ENCODE peak calls at places on chromosome 13, in nine cellular contexts. Z, E, A, P, L, M, R, T and U are unnamed samples. For H3K36me3, the result is how much of the 10 kb centered on the place peaks cover.

GRCh38 chr13:46521486-46521885 is 31.5 kb upstream of the LRCH1 start:
- DNase-seq in Z (no peak), M (no peak), E (no peak), A (no peak), P (no peak), R (no peak), T (no peak), L (no peak), U (no peak)

GRCh38 chr13:87535911-87536310 is 135.3 kb upstream of the SLITRK5 start:
- DNase-seq in E (no peak), T (no peak), M (no peak), L (no peak), A (no peak), P (no peak), R (no peak), Z (no peak), U (no peak)

GRCh38 chr13:61664821-61665705 is 249.4 kb upstream of the PCDH20 start:
- DNase-seq in T (no peak), Z (peak), E (no peak), M (peak), R (peak), A (no peak), P (no peak), L (no peak), U (no peak)

GRCh38 chr13:49307365-49307764 is 59.6 kb downstream of the CDADC1 start:
- DNase-seq in Z (no peak), L (no peak), P (no peak), M (no peak), A (no peak), R (no peak), E (no peak), T (no peak), U (peak)

GRCh38 chr13:76271728-76272232 is 614.4 kb downstream of the KCTD12 start:
- DNase-seq in E (no peak), T (no peak), Z (no peak), L (no peak), A (no peak), P (no peak), R (no peak), M (no peak), U (no peak)

GRCh38 chr13:98547455-98547854 is 29.5 kb downstream of the STK24 start:
- DNase-seq in Z (no peak), P (no peak), T (no peak), E (no peak), M (no peak), R (no peak), L (no peak), A (no peak), U (no peak)

GRCh38 chr13:25732146-25732865 is 319.5 kb downstream of the SHISA2 start:
- DNase-seq in A (no peak), Z (no peak), E (no peak), M (no peak), T (no peak), P (no peak), L (no peak), R (peak), U (no peak)

GRCh38 chr13:64758520-64758919 is 2471.6 kb downstream of the PCDH9 start:
- DNase-seq in P (no peak), M (peak), Z (no peak), E (no peak), T (no peak), L (no peak), R (peak), A (no peak), U (no peak)

GRCh38 chr13:90868321-90868920 is 479.1 kb upstream of the MIR17HG start:
- DNase-seq in A (no peak), R (peak), Z (no peak), L (no peak), M (no peak), T (no peak), P (peak), E (no peak), U (peak)

GRCh38 chr13:39036212-39036611 is 1.7 kb downstream of the PROSER1 start:
- DNase-seq in M (no peak), P (peak), T (no peak), L (no peak), R (peak), A (no peak), E (no peak), Z (no peak), U (no peak)

GRCh38 chr13:66347718-66348117 is 882.4 kb downstream of the PCDH9 start:
- DNase-seq in L (no peak), T (no peak), R (peak), E (no peak), A (no peak), Z (no peak), M (no peak), P (peak), U (no peak)

GRCh38 chr13:45737571-45738002 is 35.5 kb downstream of the CBY2 start:
- DNase-seq in T (no peak), R (no peak), Z (no peak), M (peak), A (no peak), L (no peak), P (no peak), E (no peak), U (no peak)

GRCh38 chr13:78147905-78148304 is 229.3 kb upstream of the EDNRB start:
- DNase-seq in T (no peak), M (no peak), Z (no peak), A (no peak), R (peak), P (no peak), L (no peak), E (no peak), U (no peak)

GRCh38 chr13:37143901-37144300 is 38.4 kb upstream of the CSNK1A1L start:
- DNase-seq in M (no peak), E (no peak), Z (no peak), P (no peak), L (no peak), R (peak), A (no peak), T (no peak), U (no peak)

GRCh38 chr13:94920578-94920977 is 208.2 kb upstream of the SOX21 start:
- DNase-seq in M (no peak), Z (no peak), R (no peak), T (no peak), A (no peak), L (no peak), P (no peak), E (no peak), U (no peak)

GRCh38 chr13:56314755-56315154 is 826.0 kb upstream of the PRR20A start:
- DNase-seq in Z (no peak), M (peak), E (no peak), R (no peak), A (no peak), L (no peak), T (no peak), P (no peak), U (no peak)

GRCh38 chr13:50626031-50626643 is 217.4 kb downstream of the DLEU7 start:
- DNase-seq in A (no peak), E (no peak), P (no peak), M (no peak), L (no peak), Z (no peak), T (no peak), R (peak), U (no peak)

GRCh38 chr13:114018461-114019055 is 44.7 kb upstream of the C13orf46 start:
- DNase-seq in R (no peak), E (no peak), M (no peak), P (no peak), A (no peak), Z (no peak), T (no peak), L (no peak), U (no peak)

GRCh38 chr13:114020750-114021463 is 47.0 kb upstream of the C13orf46 start:
- DNase-seq in L (no peak), Z (no peak), P (no peak), E (no peak), A (no peak), M (no peak), R (no peak), T (no peak), U (no peak)

GRCh38 chr13:114017966-114018365 is 44.1 kb upstream of the C13orf46 start:
- DNase-seq in R (no peak), Z (no peak), L (no peak), T (no peak), M (no peak), P (no peak), E (no peak), A (no peak), U (no peak)

GRCh38 chr13:114017028-114017630 is 43.3 kb upstream of the C13orf46 start:
- DNase-seq in L (no peak), T (no peak), M (peak), A (no peak), Z (no peak), E (no peak), P (no peak), R (no peak), U (no peak)

DNA sequence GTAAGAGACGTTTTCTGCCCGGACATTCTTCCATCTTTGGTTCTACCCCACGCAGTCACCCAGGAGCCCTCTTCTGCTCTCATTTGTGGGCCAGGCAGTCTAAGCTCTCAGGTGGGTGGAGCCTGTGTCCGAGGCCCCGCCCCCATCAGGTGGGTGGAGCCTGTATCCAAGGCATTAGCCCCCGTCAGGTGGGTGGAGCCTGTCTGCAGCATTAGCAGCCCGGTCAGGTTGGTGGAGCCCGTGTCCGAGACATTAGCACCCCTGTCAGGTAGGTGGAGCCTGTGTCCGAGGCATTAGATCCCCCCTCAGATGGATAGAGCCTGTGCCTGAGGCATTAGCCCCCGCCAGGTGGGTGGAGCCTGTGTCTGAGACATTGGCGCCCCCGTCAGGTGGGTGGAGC is 45.5 kb upstream of the C13orf46 start:
- DNase-seq in R (no peak), Z (no peak), E (no peak), L (no peak), A (peak), M (peak), T (no peak), P (no peak), U (peak)
- H3K36me3 ChIP-seq in R (under half), Z (under half), E (half or more), L (half or more), A (half or more), M (under half), T (half or more), P (under half), U (under half)

GRCh38 chr13:27172495-27172842 is 858 bp upstream of the USP12 start:
- DNase-seq in P (no peak), T (no peak), M (no peak), E (no peak), Z (no peak), L (no peak), R (no peak), A (no peak), U (peak)

GRCh38 chr13:27171830-27172494 is 351 bp upstream of the USP12 start:
- DNase-seq in P (peak), T (peak), E (peak), A (peak), Z (peak), R (peak), L (peak), M (peak), U (peak)

GRCh38 chr13:27170521-27171243 is 929 bp downstream of the USP12 start:
- DNase-seq in R (no peak), A (peak), L (peak), P (peak), E (peak), T (peak), M (peak), Z (peak), U (peak)

GRCh38 chr13:27170221-27170520 is 1.4 kb downstream of the USP12 start:
- DNase-seq in L (no peak), M (no peak), T (no peak), Z (no peak), R (peak), P (no peak), A (no peak), E (no peak), U (no peak)

GRCh38 chr13:27171244-27171829 is at the start of gene USP12:
- DNase-seq in R (no peak), M (peak), L (peak), E (peak), P (peak), T (peak), Z (peak), A (no peak), U (peak)
- TF ChIP-seq CTCF in R (no peak), M (peak), L (peak), E (no peak), P (no peak), T (no peak), Z (no peak), A (no peak), U (no peak)

DNA sequence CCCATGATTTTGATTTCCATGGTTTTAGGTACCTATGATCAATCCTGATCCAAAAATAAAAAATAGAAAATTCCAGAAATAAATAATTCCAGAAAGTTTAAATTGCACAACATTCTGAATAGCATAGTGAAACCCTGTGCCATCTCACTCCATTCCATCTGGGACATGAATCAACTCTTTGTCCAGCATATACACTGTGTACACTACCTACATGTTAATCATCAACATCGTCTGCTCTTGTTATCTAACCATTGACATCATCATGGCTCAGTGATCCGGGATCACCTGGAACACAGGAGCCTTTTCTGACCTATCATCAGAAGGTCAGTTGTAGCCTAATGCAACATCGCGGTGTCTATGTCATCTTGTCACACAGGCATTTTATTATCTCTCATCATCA is 75.6 kb downstream of the MYO16 start:
- DNase-seq in A (no peak), R (no peak), T (no peak), M (no peak), P (no peak), Z (no peak), E (no peak), L (no peak), U (no peak)
- H3K36me3 ChIP-seq in A (under half), R (under half), T (under half), M (under half), P (under half), Z (under half), E (under half), L (under half), U (under half)

DNA sequence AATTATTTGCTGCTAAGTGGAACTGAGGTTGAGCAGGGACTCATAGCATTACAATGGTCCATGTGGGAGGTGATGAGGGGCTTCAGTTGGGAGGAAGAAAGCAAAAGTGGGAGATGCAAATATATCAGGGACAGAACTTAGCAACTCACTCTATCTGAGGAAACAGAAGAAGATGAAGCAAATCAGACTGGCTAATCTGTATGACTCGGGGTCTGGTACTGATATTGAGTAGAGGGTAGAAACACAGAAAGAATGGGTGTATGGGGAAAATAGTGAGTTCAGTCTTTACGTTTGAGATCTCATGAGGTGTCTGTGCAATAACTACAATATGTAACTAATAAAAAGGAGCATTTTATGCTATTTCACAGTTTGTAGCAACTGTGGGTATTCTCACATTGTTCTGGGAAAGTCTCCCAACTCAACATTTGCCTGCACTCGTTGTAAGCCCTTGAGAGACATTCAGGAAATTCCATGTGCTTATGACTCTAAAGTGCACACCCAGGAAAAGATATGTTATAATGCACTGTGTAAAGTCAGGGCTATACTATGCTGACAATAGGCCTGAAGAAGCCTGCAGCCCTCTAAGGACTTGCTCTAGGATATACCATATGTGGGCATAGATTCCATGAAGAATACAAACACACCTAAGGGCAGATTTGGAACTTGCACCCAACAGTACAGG is 183.5 kb downstream of the SPRY2 start:
- DNase-seq in E (no peak), R (no peak), A (no peak), T (no peak), Z (no peak), L (no peak), M (no peak), P (peak), U (no peak)
- TF ChIP-seq CTCF in E (no peak), R (no peak), A (no peak), T (no peak), Z (no peak), L (no peak), M (no peak), P (no peak), U (no peak)